ENCODE peak calls at places on chromosomes 1 and 21, in seven cellular contexts. X is CD8-positive, alpha-beta T cell; M is fibroblast of lung; O is psoas muscle; A is AG04449; U is cardiac fibroblast; Q is lower leg skin. K is an unnamed sample.

GRCh38 chr1:176206006-176206960 is 803 bp downstream of the COP1 start:
- DNase-seq in U (peak; percentile 45), A (no peak), X (peak; percentile 30), M (peak; percentile 60), Q (no peak), O (peak; percentile 27), K (no peak)

GRCh38 chr1:234627009-234627950 is 17.3 kb upstream of the IRF2BP2 start:
- DNase-seq in O (no peak), X (no peak), M (peak; percentile 64), Q (no peak), A (no peak), U (no peak), K (no peak)

GRCh38 chr21:39882186-39882882 is 15.1 kb downstream of the PCP4 start:
- DNase-seq in O (no peak), M (no peak), A (no peak), U (no peak), Q (no peak), X (no peak), K (no peak)

GRCh38 chr1:116882866-116883265 is 26.9 kb upstream of the PTGFRN start:
- DNase-seq in X (no peak), A (no peak), O (no peak), U (no peak), M (no peak), Q (no peak), K (no peak)

GRCh38 chr1:110872745-110873435 is at the start of gene CD53:
- DNase-seq in Q (no peak), X (peak; percentile 46), O (no peak), A (no peak), M (no peak), U (no peak), K (no peak)

GRCh38 chr1:205346956-205347574 is 9.7 kb downstream of the KLHDC8A start:
- DNase-seq in O (no peak), X (no peak), A (no peak), M (peak; percentile 76), U (no peak), Q (no peak), K (no peak)

GRCh38 chr1:84758968-84759491 is 68.8 kb upstream of the SSX2IP start:
- DNase-seq in U (peak; percentile 16), O (no peak), M (peak; percentile 74), Q (no peak), A (no peak), X (no peak), K (no peak)

GRCh38 chr1:180230791-180231505 is 884 bp downstream of the LHX4 start:
- DNase-seq in O (no peak), Q (no peak), A (no peak), M (peak; percentile 70), U (peak; percentile 60), X (no peak), K (no peak)

GRCh38 chr1:50822035-50822776 is 137.9 kb downstream of the FAF1 start:
- DNase-seq in X (no peak), A (no peak), M (peak; percentile 33), O (no peak), Q (no peak), U (no peak), K (no peak)

GRCh38 chr1:29924017-29924431 is 687.7 kb downstream of the PTPRU start:
- DNase-seq in X (no peak), O (no peak), U (no peak), Q (no peak), A (no peak), M (no peak), K (no peak)

GRCh38 chr1:36776949-36777348 is 257.4 kb downstream of the GRIK3 start:
- DNase-seq in U (no peak), Q (no peak), M (no peak), A (no peak), X (no peak), O (no peak), K (no peak)

GRCh38 chr1:150076066-150076465 is 8.5 kb downstream of the VPS45 start:
- DNase-seq in U (no peak), X (no peak), A (no peak), M (no peak), Q (no peak), O (no peak), K (no peak)

GRCh38 chr1:110176299-110176956 is 26.1 kb downstream of the SLC6A17 start:
- DNase-seq in Q (no peak), O (peak; percentile 31), X (no peak), U (no peak), M (no peak), A (no peak), K (no peak)

GRCh38 chr1:184033136-184033469 is 4.4 kb downstream of the COLGALT2 start:
- DNase-seq in U (no peak), M (no peak), O (no peak), Q (no peak), A (no peak), X (no peak), K (no peak)

GRCh38 chr1:66552829-66553228 is 18.9 kb downstream of the SGIP1 start:
- DNase-seq in O (no peak), Q (no peak), X (no peak), A (no peak), U (peak; percentile 43), M (no peak), K (no peak)

GRCh38 chr1:203968728-203969127 is 104.2 kb upstream of the SOX13 start:
- DNase-seq in M (no peak), X (no peak), U (peak; percentile 67), Q (peak; percentile 87), A (no peak), O (no peak), K (no peak)

GRCh38 chr21:41313765-41314164 is 2.8 kb upstream of the FAM3B start:
- DNase-seq in A (no peak), M (no peak), O (no peak), X (no peak), U (no peak), Q (no peak), K (no peak)

GRCh38 chr1:186530104-186530503 is 69.2 kb upstream of the PDC start:
- DNase-seq in U (peak; percentile 91), O (no peak), X (no peak), Q (no peak), M (peak; percentile 50), A (peak; percentile 55), K (no peak)

GRCh38 chr1:201506573-201507567 is at the start of gene CSRP1:
- DNase-seq in A (no peak), O (peak; percentile 82), Q (peak; percentile 96), M (peak; percentile 90), X (peak; percentile 74), U (peak; percentile 82), K (peak; percentile 59)

GRCh38 chr1:113153116-113153803 is 80.3 kb downstream of the LRIG2 start:
- DNase-seq in O (no peak), U (peak; percentile 26), A (no peak), Q (no peak), M (peak; percentile 13), X (no peak), K (no peak)

GRCh38 chr1:164519426-164519825 is 39.6 kb upstream of the PBX1 start:
- DNase-seq in Q (no peak), A (no peak), X (no peak), U (no peak), O (no peak), M (peak; percentile 5), K (no peak)

GRCh38 chr1:38418195-38419030 is 371.8 kb upstream of the POU3F1 start:
- DNase-seq in X (no peak), Q (no peak), U (no peak), O (no peak), M (peak; percentile 52), A (no peak), K (no peak)

GRCh38 chr1:155026154-155026553 is 7.4 kb downstream of the DCST2 start:
- DNase-seq in O (no peak), A (no peak), X (no peak), U (no peak), Q (no peak), M (no peak), K (no peak)

GRCh38 chr1:111754964-111755320 is 759 bp upstream of the DDX20 start:
- DNase-seq in Q (no peak), M (peak; percentile 45), O (peak; percentile 49), U (peak; percentile 79), A (no peak), X (peak; percentile 9), K (no peak)

GRCh38 chr1:150810958-150811676 is 3.1 kb upstream of the CTSK start:
- DNase-seq in O (no peak), M (no peak), Q (no peak), X (no peak), A (no peak), U (no peak), K (no peak)

DNA sequence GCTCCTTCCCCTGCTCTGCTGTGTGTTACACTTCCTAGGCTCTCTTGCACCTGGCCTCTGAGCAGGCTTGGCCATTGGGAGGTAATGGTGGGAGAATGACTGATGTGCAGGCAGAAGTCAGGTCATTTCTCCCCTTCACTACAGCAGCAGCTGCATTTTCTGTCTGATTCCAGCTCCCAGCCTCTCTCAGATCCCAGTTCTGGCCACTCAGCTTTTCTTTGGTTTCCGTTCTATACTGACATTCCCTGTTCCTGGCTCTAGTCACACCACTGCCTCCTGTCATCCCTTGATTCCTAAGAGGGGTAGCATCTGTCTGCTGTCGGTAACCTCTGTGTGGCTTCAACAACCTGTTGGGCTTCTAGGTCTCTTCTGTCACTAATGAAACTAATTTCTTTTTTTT is 127.7 kb upstream of the HOOK1 start:
- DNase-seq in U (no peak), O (no peak), Q (no peak), X (no peak), A (no peak), M (no peak), K (no peak)
- H3K4me3 ChIP-seq in U (no peak overlapping the region), O (no peak overlapping the region), Q (no peak overlapping the region), X (no peak overlapping the region), A (no peak overlapping the region), M (no peak overlapping the region), K (no peak overlapping the region)

GRCh38 chr1:156894711-156895407 is 1.3 kb downstream of the PEAR1 start:
- DNase-seq in X (no peak), Q (no peak), U (peak; percentile 63), O (peak; percentile 51), A (no peak), M (peak; percentile 19), K (no peak)
- H3K4me3 ChIP-seq in X (no peak overlapping the region), Q (no peak overlapping the region), U (peak overlapping the region; percentile 59), O (peak overlapping the region; percentile 68), A (peak overlapping the region; percentile 72), M (peak overlapping the region; percentile 29), K (peak overlapping the region; percentile 65)

GRCh38 chr1:7568053-7568452 is 203.0 kb upstream of the VAMP3 start:
- DNase-seq in M (no peak), X (no peak), O (no peak), Q (no peak), A (no peak), U (no peak), K (no peak)

GRCh38 chr1:7565099-7565750 is 205.9 kb upstream of the VAMP3 start:
- DNase-seq in O (no peak), U (no peak), M (no peak), Q (no peak), A (no peak), X (no peak), K (no peak)

GRCh38 chr1:7568901-7569524 is 202.1 kb upstream of the VAMP3 start:
- DNase-seq in A (no peak), O (no peak), M (no peak), Q (no peak), U (no peak), X (no peak), K (no peak)

GRCh38 chr1:7566417-7567375 is 204.4 kb upstream of the VAMP3 start:
- DNase-seq in Q (no peak), A (no peak), U (no peak), M (no peak), X (no peak), O (no peak), K (no peak)

GRCh38 chr1:7567376-7567775 is 203.7 kb upstream of the VAMP3 start:
- DNase-seq in U (no peak), X (no peak), Q (no peak), A (no peak), O (no peak), M (no peak), K (no peak)
- H3K4me3 ChIP-seq in U (no peak overlapping the region), X (no peak overlapping the region), Q (no peak overlapping the region), A (no peak overlapping the region), O (no peak overlapping the region), M (no peak overlapping the region), K (no peak overlapping the region)

GRCh38 chr1:32199717-32200072 is 700 bp upstream of the CCDC28B start:
- DNase-seq in Q (no peak), A (no peak), O (peak; percentile 82), X (no peak), U (no peak), M (no peak), K (no peak)
- H3K4me3 ChIP-seq in Q (no peak overlapping the region), A (peak overlapping the region; percentile 78), O (peak overlapping the region; percentile 88), X (peak overlapping the region; percentile 70), U (no peak overlapping the region), M (peak overlapping the region; percentile 88), K (peak overlapping the region; percentile 68)